ENCODE peak calls at places on chromosomes 13 and 19, in nine cellular contexts. One of them, this sample, is unnamed. For H3K4me1, the result is how much of the 10 kb centered on the place peaks cover.

GRCh38 chr19:14023404-14024235 is 4.3 kb upstream of the RLN3 start:
- DNase-seq in adrenal gland: peak
- DNase-seq in esophagus squamous epithelium: no peak
- DNase-seq in IMR-90: peak
- DNase-seq in uterus: no peak
- DNase-seq in body of pancreas: peak
- DNase-seq in A549: peak
- DNase-seq in right lobe of liver: peak
- DNase-seq in HCT116: no peak
- DNase-seq in this sample: no peak

GRCh38 chr19:13839193-13839937 is 37.6 kb upstream of the NANOS3 start:
- DNase-seq in adrenal gland: peak
- DNase-seq in esophagus squamous epithelium: no peak
- DNase-seq in IMR-90: peak
- DNase-seq in uterus: peak
- DNase-seq in body of pancreas: peak
- DNase-seq in A549: no peak
- DNase-seq in right lobe of liver: peak
- DNase-seq in HCT116: no peak
- DNase-seq in this sample: peak

GRCh38 chr13:44876782-44877324 is 112.4 kb downstream of the NUFIP1 start:
- DNase-seq in adrenal gland: no peak
- DNase-seq in esophagus squamous epithelium: no peak
- DNase-seq in IMR-90: no peak
- DNase-seq in uterus: no peak
- DNase-seq in body of pancreas: no peak
- DNase-seq in A549: no peak
- DNase-seq in right lobe of liver: no peak
- DNase-seq in HCT116: peak
- DNase-seq in this sample: no peak

GRCh38 chr19:30371960-30372824 is at the start of gene ZNF536:
- DNase-seq in adrenal gland: no peak
- DNase-seq in esophagus squamous epithelium: no peak
- DNase-seq in IMR-90: no peak
- DNase-seq in uterus: no peak
- DNase-seq in body of pancreas: no peak
- DNase-seq in A549: no peak
- DNase-seq in right lobe of liver: peak
- DNase-seq in HCT116: no peak
- DNase-seq in this sample: no peak

GRCh38 chr13:73835138-73835721 is 299.0 kb downstream of the KLF12 start:
- DNase-seq in adrenal gland: no peak
- DNase-seq in esophagus squamous epithelium: no peak
- DNase-seq in IMR-90: peak
- DNase-seq in uterus: no peak
- DNase-seq in body of pancreas: no peak
- DNase-seq in A549: peak
- DNase-seq in right lobe of liver: no peak
- DNase-seq in HCT116: peak
- DNase-seq in this sample: no peak

GRCh38 chr19:47540748-47541147 is 25.9 kb upstream of the NAPA start:
- DNase-seq in adrenal gland: no peak
- DNase-seq in esophagus squamous epithelium: no peak
- DNase-seq in IMR-90: peak
- DNase-seq in uterus: no peak
- DNase-seq in body of pancreas: no peak
- DNase-seq in A549: peak
- DNase-seq in right lobe of liver: no peak
- DNase-seq in HCT116: no peak
- DNase-seq in this sample: peak

GRCh38 chr13:47126432-47126831 is 229.6 kb upstream of the HTR2A start:
- DNase-seq in adrenal gland: no peak
- DNase-seq in esophagus squamous epithelium: no peak
- DNase-seq in IMR-90: no peak
- DNase-seq in uterus: no peak
- DNase-seq in body of pancreas: peak
- DNase-seq in A549: no peak
- DNase-seq in right lobe of liver: peak
- DNase-seq in HCT116: no peak
- DNase-seq in this sample: no peak

GRCh38 chr19:36081894-36082293 is 27.2 kb downstream of the WDR62 start:
- DNase-seq in adrenal gland: no peak
- DNase-seq in esophagus squamous epithelium: no peak
- DNase-seq in IMR-90: no peak
- DNase-seq in uterus: no peak
- DNase-seq in body of pancreas: no peak
- DNase-seq in A549: no peak
- DNase-seq in right lobe of liver: no peak
- DNase-seq in HCT116: no peak
- DNase-seq in this sample: no peak

GRCh38 chr13:21365574-21365973 is 93.5 kb downstream of the ZDHHC20 start:
- DNase-seq in adrenal gland: no peak
- DNase-seq in esophagus squamous epithelium: no peak
- DNase-seq in IMR-90: no peak
- DNase-seq in uterus: no peak
- DNase-seq in body of pancreas: no peak
- DNase-seq in A549: no peak
- DNase-seq in right lobe of liver: no peak
- DNase-seq in HCT116: no peak
- DNase-seq in this sample: no peak

GRCh38 chr13:57443494-57443893 is 188.1 kb upstream of the PCDH17 start:
- DNase-seq in adrenal gland: no peak
- DNase-seq in esophagus squamous epithelium: no peak
- DNase-seq in IMR-90: no peak
- DNase-seq in uterus: no peak
- DNase-seq in body of pancreas: no peak
- DNase-seq in A549: no peak
- DNase-seq in right lobe of liver: no peak
- DNase-seq in HCT116: no peak
- DNase-seq in this sample: no peak

GRCh38 chr13:107866007-107866665 is 349.2 kb downstream of the LIG4 start:
- DNase-seq in adrenal gland: no peak
- DNase-seq in esophagus squamous epithelium: no peak
- DNase-seq in IMR-90: peak
- DNase-seq in uterus: no peak
- DNase-seq in body of pancreas: peak
- DNase-seq in A549: no peak
- DNase-seq in right lobe of liver: no peak
- DNase-seq in HCT116: no peak
- DNase-seq in this sample: no peak

GRCh38 chr19:40143612-40144011 is 47.6 kb upstream of the MAP3K10 start:
- DNase-seq in adrenal gland: no peak
- DNase-seq in esophagus squamous epithelium: no peak
- DNase-seq in IMR-90: no peak
- DNase-seq in uterus: no peak
- DNase-seq in body of pancreas: peak
- DNase-seq in A549: no peak
- DNase-seq in right lobe of liver: no peak
- DNase-seq in HCT116: no peak
- DNase-seq in this sample: no peak

GRCh38 chr13:63481334-63481733 is 2065.7 kb upstream of the PCDH20 start:
- DNase-seq in adrenal gland: no peak
- DNase-seq in esophagus squamous epithelium: no peak
- DNase-seq in IMR-90: peak
- DNase-seq in uterus: no peak
- DNase-seq in body of pancreas: no peak
- DNase-seq in A549: no peak
- DNase-seq in right lobe of liver: no peak
- DNase-seq in HCT116: no peak
- DNase-seq in this sample: no peak

GRCh38 chr13:48069573-48069972 is 25.3 kb downstream of the MED4 start:
- DNase-seq in adrenal gland: no peak
- DNase-seq in esophagus squamous epithelium: no peak
- DNase-seq in IMR-90: no peak
- DNase-seq in uterus: no peak
- DNase-seq in body of pancreas: no peak
- DNase-seq in A549: no peak
- DNase-seq in right lobe of liver: no peak
- DNase-seq in HCT116: no peak
- DNase-seq in this sample: no peak

GRCh38 chr19:29886535-29886934 is 55.5 kb upstream of the URI1 start:
- DNase-seq in adrenal gland: no peak
- DNase-seq in esophagus squamous epithelium: no peak
- DNase-seq in IMR-90: no peak
- DNase-seq in uterus: no peak
- DNase-seq in body of pancreas: no peak
- DNase-seq in A549: no peak
- DNase-seq in right lobe of liver: no peak
- DNase-seq in HCT116: no peak
- DNase-seq in this sample: no peak

GRCh38 chr19:51168571-51169282 is 26.6 kb downstream of the SIGLEC7 start:
- DNase-seq in adrenal gland: no peak
- DNase-seq in esophagus squamous epithelium: no peak
- DNase-seq in IMR-90: no peak
- DNase-seq in uterus: no peak
- DNase-seq in body of pancreas: no peak
- DNase-seq in A549: no peak
- DNase-seq in right lobe of liver: no peak
- DNase-seq in HCT116: no peak
- DNase-seq in this sample: peak

DNA sequence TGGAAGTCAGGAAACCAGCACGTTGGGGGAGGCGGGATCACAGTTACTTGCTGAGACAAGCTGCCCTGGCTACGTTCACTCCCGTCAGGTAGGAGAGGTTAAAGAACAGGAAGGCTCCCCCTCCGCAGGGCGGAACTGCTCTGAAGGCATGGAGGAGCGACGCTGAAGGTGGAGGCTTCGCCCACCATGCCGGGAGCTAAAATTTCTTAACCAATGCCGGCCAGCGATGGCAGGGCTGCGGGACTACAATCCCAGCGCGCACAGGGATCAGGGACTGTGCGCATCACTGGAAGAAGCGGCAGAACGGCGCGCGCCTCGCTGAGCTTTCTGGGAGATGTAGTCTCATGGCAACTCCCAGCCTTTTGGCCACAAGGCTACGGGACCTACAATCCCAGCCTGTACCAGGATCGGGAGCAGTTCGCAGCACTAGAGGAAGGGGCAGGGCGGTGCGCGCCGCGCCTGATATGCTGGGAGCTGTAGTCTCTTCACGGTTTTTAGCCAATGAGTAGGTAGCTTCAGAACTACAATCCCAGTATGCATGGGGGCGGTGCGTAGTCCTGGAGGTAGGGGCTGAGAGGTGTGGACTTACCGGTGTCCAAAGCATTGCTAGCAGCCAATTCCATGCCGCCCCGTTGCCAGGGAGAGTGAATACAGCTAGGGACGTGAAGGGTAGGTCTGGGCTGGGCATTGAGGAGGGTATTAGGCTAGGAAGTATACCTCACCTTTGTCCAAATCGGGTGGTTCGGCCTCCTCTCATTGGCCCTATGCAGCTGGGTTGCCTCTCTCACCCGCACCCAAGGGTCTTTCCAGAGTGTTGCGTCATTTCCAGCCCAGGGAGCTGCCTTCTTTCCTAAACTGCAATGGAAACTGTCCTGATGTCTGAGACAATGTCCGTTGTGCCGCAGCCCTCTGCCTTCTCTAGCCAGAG is 12.8 kb upstream of the ZNF682 start:
- DNase-seq in adrenal gland: peak
- DNase-seq in esophagus squamous epithelium: peak
- DNase-seq in IMR-90: peak
- DNase-seq in uterus: peak
- DNase-seq in body of pancreas: peak
- DNase-seq in A549: no peak
- DNase-seq in right lobe of liver: peak
- DNase-seq in HCT116: no peak
- DNase-seq in this sample: peak
- TF ChIP-seq POLR2A in adrenal gland: peak
- TF ChIP-seq POLR2A in esophagus squamous epithelium: no peak
- TF ChIP-seq POLR2A in IMR-90: no peak
- TF ChIP-seq POLR2A in uterus: peak
- TF ChIP-seq POLR2A in body of pancreas: peak
- TF ChIP-seq POLR2A in A549: no peak
- TF ChIP-seq POLR2A in right lobe of liver: peak
- TF ChIP-seq POLR2A in HCT116: no peak
- TF ChIP-seq POLR2A in this sample: no peak

DNA sequence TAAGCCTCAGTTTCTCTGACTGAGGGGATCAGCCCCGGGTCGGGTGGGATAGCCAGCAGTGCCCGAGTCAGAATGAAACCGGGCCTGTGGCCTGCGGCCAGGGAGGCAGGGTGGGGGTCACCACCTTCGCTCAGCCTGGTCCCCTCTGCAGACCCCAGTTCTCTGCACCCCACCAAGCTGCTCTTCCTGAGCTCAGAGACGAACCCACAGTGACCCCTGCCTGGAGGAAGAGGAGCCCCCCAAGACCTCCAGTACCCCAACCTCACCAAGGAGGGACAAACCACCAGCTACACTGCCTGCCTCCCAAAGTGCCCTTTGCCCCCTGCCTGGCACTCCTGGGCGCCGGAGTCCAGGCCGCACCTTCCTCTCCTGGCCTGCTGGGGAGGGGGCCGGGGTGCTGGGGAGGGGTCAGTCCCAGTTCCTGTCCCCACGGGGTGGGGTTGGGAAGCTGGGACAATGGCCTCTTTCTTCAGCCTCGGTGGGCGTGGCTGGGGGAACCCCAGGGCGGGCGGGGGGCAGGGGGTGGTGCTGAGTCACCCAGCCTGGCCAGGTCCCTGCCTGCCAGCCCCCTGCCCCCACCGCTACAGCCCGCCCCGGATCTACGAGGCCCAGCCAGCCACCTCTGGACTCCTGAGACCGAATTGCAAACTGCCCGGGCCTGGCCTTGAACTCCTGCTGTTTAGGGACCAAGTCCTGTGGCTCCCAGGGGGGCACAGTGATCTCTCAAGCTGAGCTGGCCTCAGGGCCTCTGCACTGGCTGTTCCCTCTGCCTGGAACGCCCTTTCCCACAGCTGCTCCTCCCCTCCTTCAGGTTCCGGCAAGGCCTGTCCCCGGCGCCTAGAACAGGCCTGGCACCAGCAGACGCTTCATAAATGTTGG is 14.3 kb downstream of the ZBTB7A start:
- DNase-seq in adrenal gland: peak
- DNase-seq in esophagus squamous epithelium: no peak
- DNase-seq in IMR-90: peak
- DNase-seq in uterus: peak
- DNase-seq in body of pancreas: peak
- DNase-seq in A549: no peak
- DNase-seq in right lobe of liver: peak
- DNase-seq in HCT116: no peak
- DNase-seq in this sample: no peak
- H3K4me3 ChIP-seq in adrenal gland: no peak
- H3K4me3 ChIP-seq in esophagus squamous epithelium: peak
- H3K4me3 ChIP-seq in IMR-90: no peak
- H3K4me3 ChIP-seq in uterus: no peak
- H3K4me3 ChIP-seq in body of pancreas: no peak
- H3K4me3 ChIP-seq in A549: peak
- H3K4me3 ChIP-seq in right lobe of liver: peak
- H3K4me3 ChIP-seq in HCT116: no peak
- H3K4me3 ChIP-seq in this sample: no peak

GRCh38 chr13:113209880-113210421 is 538 bp downstream of the CUL4A start:
- DNase-seq in adrenal gland: peak
- DNase-seq in esophagus squamous epithelium: no peak
- DNase-seq in IMR-90: peak
- DNase-seq in uterus: peak
- DNase-seq in body of pancreas: peak
- DNase-seq in A549: no peak
- DNase-seq in right lobe of liver: peak
- DNase-seq in HCT116: peak
- DNase-seq in this sample: peak
- H3K4me1 ChIP-seq in adrenal gland: under half
- H3K4me1 ChIP-seq in esophagus squamous epithelium: under half
- H3K4me1 ChIP-seq in IMR-90: under half
- H3K4me1 ChIP-seq in uterus: under half
- H3K4me1 ChIP-seq in body of pancreas: half or more
- H3K4me1 ChIP-seq in A549: under half
- H3K4me1 ChIP-seq in right lobe of liver: under half
- H3K4me1 ChIP-seq in HCT116: under half
- H3K4me1 ChIP-seq in this sample: under half

GRCh38 chr13:52012512-52012836 is 276 bp downstream of the ALG11 start:
- DNase-seq in adrenal gland: no peak
- DNase-seq in esophagus squamous epithelium: no peak
- DNase-seq in IMR-90: no peak
- DNase-seq in uterus: no peak
- DNase-seq in body of pancreas: no peak
- DNase-seq in A549: no peak
- DNase-seq in right lobe of liver: no peak
- DNase-seq in HCT116: no peak
- DNase-seq in this sample: no peak
- TF ChIP-seq POLR2A in adrenal gland: no peak
- TF ChIP-seq POLR2A in esophagus squamous epithelium: no peak
- TF ChIP-seq POLR2A in IMR-90: no peak
- TF ChIP-seq POLR2A in uterus: no peak
- TF ChIP-seq POLR2A in body of pancreas: no peak
- TF ChIP-seq POLR2A in A549: no peak
- TF ChIP-seq POLR2A in right lobe of liver: no peak
- TF ChIP-seq POLR2A in HCT116: no peak
- TF ChIP-seq POLR2A in this sample: no peak